ENCODE peak calls at places on chromosome 11, in four cellular contexts. J, T, V and Q are unnamed samples.

GRCh38 chr11:506238-506949 is 648 bp downstream of the RNH1 start:
- DNase-seq in J (peak; percentile 98), T (peak; percentile 98), V (peak; percentile 97), Q (peak; percentile 96)

GRCh38 chr11:110736158-110736553 is 23.9 kb upstream of the ARHGAP20 start:
- DNase-seq in J (no peak), T (no peak), V (no peak), Q (no peak)

GRCh38 chr11:31826530-31827438 is 15.7 kb upstream of the PAX6 start:
- DNase-seq in J (no peak), T (peak; percentile 13), V (no peak), Q (no peak)

GRCh38 chr11:100625041-100625440 is 62.0 kb upstream of the ARHGAP42 start:
- DNase-seq in J (no peak), T (peak; percentile 48), V (no peak), Q (no peak)

GRCh38 chr11:117584056-117584830 is 212.8 kb downstream of the DSCAML1 start:
- DNase-seq in J (peak; percentile 64), T (peak; percentile 21), V (no peak), Q (no peak)

GRCh38 chr11:4393209-4394196 is at the start of gene TRIM21:
- DNase-seq in J (peak; percentile 91), T (peak; percentile 80), V (peak; percentile 92), Q (peak; percentile 90)

GRCh38 chr11:89436071-89436470 is 55.1 kb downstream of the NOX4 start:
- DNase-seq in J (peak; percentile 23), T (peak; percentile 53), V (peak; percentile 45), Q (no peak)

GRCh38 chr11:119885067-119885466 is 156.1 kb upstream of the NECTIN1 start:
- DNase-seq in J (no peak), T (no peak), V (no peak), Q (no peak)

GRCh38 chr11:20367313-20367948 is 3.9 kb downstream of the HTATIP2 start:
- DNase-seq in J (peak; percentile 93), T (peak; percentile 85), V (no peak), Q (peak; percentile 52)

GRCh38 chr11:15726221-15726746 is 611.6 kb downstream of the INSC start:
- DNase-seq in J (no peak), T (no peak), V (no peak), Q (no peak)

GRCh38 chr11:2699185-2699530 is 636 bp downstream of the KCNQ1OT1 start:
- DNase-seq in J (peak; percentile 61), T (no peak), V (no peak), Q (no peak)

GRCh38 chr11:119787074-119787461 is 58.1 kb upstream of the NECTIN1 start:
- DNase-seq in J (no peak), T (no peak), V (no peak), Q (no peak)

GRCh38 chr11:2089536-2090165 is 49.5 kb downstream of the IGF2 start:
- DNase-seq in J (peak; percentile 66), T (peak; percentile 21), V (no peak), Q (no peak)

GRCh38 chr11:74257934-74258553 is 53.4 kb downstream of the P4HA3 start:
- DNase-seq in J (peak; percentile 73), T (peak; percentile 61), V (peak; percentile 34), Q (no peak)

GRCh38 chr11:844693-845644 is 2.3 kb downstream of the TSPAN4 start:
- DNase-seq in J (peak; percentile 87), T (peak; percentile 78), V (peak; percentile 94), Q (no peak)

GRCh38 chr11:65427691-65428577 is 5.3 kb downstream of the NEAT1 start:
- DNase-seq in J (peak; percentile 87), T (peak; percentile 61), V (peak; percentile 34), Q (peak; percentile 30)

GRCh38 chr11:62909107-62909894 is 11.9 kb downstream of the CHRM1 start:
- DNase-seq in J (peak; percentile 86), T (peak; percentile 62), V (peak; percentile 75), Q (no peak)

GRCh38 chr11:6648505-6648904 is 7.1 kb downstream of the DCHS1 start:
- DNase-seq in J (no peak), T (no peak), V (no peak), Q (no peak)

GRCh38 chr11:75582461-75582934 is 20.4 kb downstream of the SERPINH1 start:
- DNase-seq in J (no peak), T (no peak), V (no peak), Q (no peak)

GRCh38 chr11:16030664-16031063 is 325.7 kb downstream of the SOX6 start:
- DNase-seq in J (no peak), T (no peak), V (no peak), Q (no peak)

GRCh38 chr11:64234840-64235379 is 526 bp downstream of the VEGFB start:
- DNase-seq in J (peak; percentile 75), T (no peak), V (no peak), Q (peak; percentile 72)

GRCh38 chr11:80521592-80521991 is 1080.8 kb upstream of the TENM4 start:
- DNase-seq in J (no peak), T (peak; percentile 5), V (no peak), Q (no peak)

GRCh38 chr11:107821199-107821926 is 37.2 kb downstream of the SLC35F2 start:
- DNase-seq in J (peak; percentile 49), T (peak; percentile 75), V (no peak), Q (no peak)

GRCh38 chr11:78860720-78861422 is 286.2 kb upstream of the NARS2 start:
- DNase-seq in J (peak; percentile 43), T (no peak), V (no peak), Q (no peak)

GRCh38 chr11:117170210-117170609 is 8.3 kb upstream of the SIDT2 start:
- DNase-seq in J (peak; percentile 27), T (peak; percentile 23), V (no peak), Q (no peak)

GRCh38 chr11:46826310-46827044 is 19.6 kb downstream of the CKAP5 start:
- DNase-seq in J (peak; percentile 92), T (peak; percentile 74), V (peak; percentile 78), Q (peak; percentile 70)

GRCh38 chr11:117941163-117941707 is 12.0 kb upstream of the TMPRSS13 start:
- DNase-seq in J (no peak), T (no peak), V (peak; percentile 25), Q (no peak)

GRCh38 chr11:119673389-119674336 is 55.3 kb downstream of the NECTIN1 start:
- DNase-seq in J (no peak), T (no peak), V (no peak), Q (no peak)

GRCh38 chr11:2725367-2726300 is 25.8 kb upstream of the KCNQ1OT1 start:
- DNase-seq in J (peak; percentile 49), T (peak; percentile 46), V (no peak), Q (no peak)

GRCh38 chr11:28559497-28559896 is 451.3 kb downstream of the METTL15 start:
- DNase-seq in J (no peak), T (peak; percentile 86), V (no peak), Q (no peak)

GRCh38 chr11:113114452-113115027 is 153.3 kb downstream of the NCAM1 start:
- DNase-seq in J (peak; percentile 75), T (peak; percentile 46), V (no peak), Q (no peak)

GRCh38 chr11:131064373-131064991 is 148.2 kb upstream of the SNX19 start:
- DNase-seq in J (peak; percentile 75), T (peak; percentile 65), V (peak; percentile 46), Q (no peak)

GRCh38 chr11:64722141-64723050 is 601 bp downstream of the NRXN2 start:
- DNase-seq in J (no peak), T (no peak), V (no peak), Q (no peak)

GRCh38 chr11:10770626-10771254 is 19.7 kb downstream of the CTR9 start:
- DNase-seq in J (peak; percentile 74), T (peak; percentile 39), V (no peak), Q (no peak)

GRCh38 chr11:116215471-116216113 is 557.2 kb downstream of the BUD13 start:
- DNase-seq in J (no peak), T (no peak), V (no peak), Q (no peak)

GRCh38 chr11:30257058-30257457 is 26.2 kb downstream of the FSHB start:
- DNase-seq in J (no peak), T (no peak), V (no peak), Q (no peak)

GRCh38 chr11:43944761-43945311 is 2.4 kb downstream of the C11orf96 start:
- DNase-seq in J (peak; percentile 42), T (no peak), V (peak; percentile 82), Q (peak; percentile 35)

GRCh38 chr11:14041040-14041439 is 78.5 kb downstream of the SPON1 start:
- DNase-seq in J (no peak), T (no peak), V (no peak), Q (no peak)

GRCh38 chr11:61833478-61833877 is 5.4 kb downstream of the FADS2 start:
- DNase-seq in J (no peak), T (no peak), V (no peak), Q (no peak)
- H3K4me1 ChIP-seq in J (peaks cover 9% of the 10 kb centered on the region), T (peaks cover 22% of the 10 kb centered on the region), V (peaks cover 11% of the 10 kb centered on the region), Q (peaks cover 34% of the 10 kb centered on the region)

GRCh38 chr11:70486731-70487130 is 88.4 kb downstream of the CTTN start:
- DNase-seq in J (no peak), T (no peak), V (no peak), Q (no peak)

GRCh38 chr11:70487763-70488162 is 89.4 kb downstream of the CTTN start:
- DNase-seq in J (no peak), T (no peak), V (no peak), Q (no peak)

GRCh38 chr11:70487160-70487559 is 88.8 kb downstream of the CTTN start:
- DNase-seq in J (no peak), T (no peak), V (no peak), Q (no peak)

GRCh38 chr11:70489276-70489675 is 90.9 kb downstream of the CTTN start:
- DNase-seq in J (no peak), T (no peak), V (no peak), Q (peak; percentile 10)

GRCh38 chr11:70488171-70488570 is 89.8 kb downstream of the CTTN start:
- DNase-seq in J (no peak), T (no peak), V (no peak), Q (no peak)
- H3K4me1 ChIP-seq in J (no peaks in the 10 kb centered on the region), T (no peaks in the 10 kb centered on the region), V (peaks cover 3% of the 10 kb centered on the region), Q (no peaks in the 10 kb centered on the region)

GRCh38 chr11:126658306-126659056 is 303.0 kb downstream of the ST3GAL4 start:
- DNase-seq in J (peak; percentile 29), T (no peak), V (no peak), Q (no peak)
- H3K4me1 ChIP-seq in J (peaks cover 13% of the 10 kb centered on the region), T (no peaks in the 10 kb centered on the region), V (no peaks in the 10 kb centered on the region), Q (no peaks in the 10 kb centered on the region)

GRCh38 chr11:121090145-121090721 is 10.8 kb upstream of the TECTA start:
- DNase-seq in J (no peak), T (no peak), V (no peak), Q (no peak)

GRCh38 chr11:121099885-121100284 is 1.2 kb upstream of the TECTA start:
- DNase-seq in J (peak; percentile 50), T (peak; percentile 41), V (no peak), Q (no peak)

GRCh38 chr11:121091492-121092179 is 9.4 kb upstream of the TECTA start:
- DNase-seq in J (no peak), T (no peak), V (no peak), Q (no peak)

GRCh38 chr11:121099364-121099763 is 1.7 kb upstream of the TECTA start:
- DNase-seq in J (no peak), T (no peak), V (no peak), Q (no peak)

GRCh38 chr11:121095561-121095960 is 5.5 kb upstream of the TECTA start:
- DNase-seq in J (no peak), T (no peak), V (no peak), Q (no peak)
- H3K4me1 ChIP-seq in J (peaks cover 4% of the 10 kb centered on the region), T (no peaks in the 10 kb centered on the region), V (no peaks in the 10 kb centered on the region), Q (no peaks in the 10 kb centered on the region)

GRCh38 chr11:94145916-94146315 is 17.3 kb downstream of the PANX1 start:
- DNase-seq in J (no peak), T (no peak), V (no peak), Q (no peak)
- H3K4me1 ChIP-seq in J (peaks cover 18% of the 10 kb centered on the region), T (peaks cover 14% of the 10 kb centered on the region), V (peaks cover 30% of the 10 kb centered on the region), Q (peaks cover 15% of the 10 kb centered on the region)